ENCODE peak calls at places on chromosome 14, in seven cellular contexts. One of them, this sample, is unnamed.

GRCh38 chr14:67555518-67556090 is 22.5 kb downstream of the PLEKHH1 start:
- DNase-seq in cardiac fibroblast: no peak
- DNase-seq in Right ventricle myocardium superior: no peak
- DNase-seq in H54: no peak
- DNase-seq in DMS53: peak
- DNase-seq in cortex of kidney: no peak
- DNase-seq in fibroblast of lung: no peak
- DNase-seq in this sample: no peak

GRCh38 chr14:45426685-45427282 is 173.8 kb upstream of the MIS18BP1 start:
- DNase-seq in cardiac fibroblast: peak
- DNase-seq in fibroblast of lung: peak
- DNase-seq in DMS53: peak
- DNase-seq in cortex of kidney: no peak
- DNase-seq in Right ventricle myocardium superior: no peak
- DNase-seq in H54: peak
- DNase-seq in this sample: peak

GRCh38 chr14:23321572-23322547 is 603 bp downstream of the PABPN1 start:
- DNase-seq in DMS53: peak
- DNase-seq in cortex of kidney: no peak
- DNase-seq in Right ventricle myocardium superior: peak
- DNase-seq in cardiac fibroblast: peak
- DNase-seq in H54: peak
- DNase-seq in fibroblast of lung: peak
- DNase-seq in this sample: peak

GRCh38 chr14:69480136-69480535 is 4.4 kb upstream of the PLEKHD1 start:
- DNase-seq in H54: no peak
- DNase-seq in DMS53: no peak
- DNase-seq in fibroblast of lung: no peak
- DNase-seq in cardiac fibroblast: no peak
- DNase-seq in cortex of kidney: no peak
- DNase-seq in Right ventricle myocardium superior: no peak
- DNase-seq in this sample: no peak

GRCh38 chr14:95300002-95300696 is 19.6 kb downstream of the CLMN start:
- DNase-seq in H54: no peak
- DNase-seq in cardiac fibroblast: no peak
- DNase-seq in Right ventricle myocardium superior: no peak
- DNase-seq in fibroblast of lung: no peak
- DNase-seq in DMS53: peak
- DNase-seq in cortex of kidney: no peak
- DNase-seq in this sample: no peak

GRCh38 chr14:101215936-101216335 is 312.4 kb upstream of the RTL1 start:
- DNase-seq in Right ventricle myocardium superior: no peak
- DNase-seq in cortex of kidney: no peak
- DNase-seq in DMS53: no peak
- DNase-seq in fibroblast of lung: no peak
- DNase-seq in H54: no peak
- DNase-seq in cardiac fibroblast: no peak
- DNase-seq in this sample: no peak

GRCh38 chr14:32400480-32400879 is 71.4 kb downstream of the AKAP6 start:
- DNase-seq in cardiac fibroblast: no peak
- DNase-seq in cortex of kidney: no peak
- DNase-seq in DMS53: no peak
- DNase-seq in Right ventricle myocardium superior: no peak
- DNase-seq in H54: no peak
- DNase-seq in fibroblast of lung: no peak
- DNase-seq in this sample: peak

GRCh38 chr14:51180577-51180976 is 59.5 kb upstream of the TMX1 start:
- DNase-seq in Right ventricle myocardium superior: no peak
- DNase-seq in H54: no peak
- DNase-seq in fibroblast of lung: no peak
- DNase-seq in cortex of kidney: no peak
- DNase-seq in cardiac fibroblast: no peak
- DNase-seq in DMS53: no peak
- DNase-seq in this sample: no peak

GRCh38 chr14:77087631-77088030 is 10.4 kb upstream of the CIPC start:
- DNase-seq in H54: no peak
- DNase-seq in Right ventricle myocardium superior: no peak
- DNase-seq in DMS53: no peak
- DNase-seq in fibroblast of lung: no peak
- DNase-seq in cortex of kidney: no peak
- DNase-seq in cardiac fibroblast: no peak
- DNase-seq in this sample: no peak

GRCh38 chr14:53306926-53307325 is 153.8 kb upstream of the DDHD1 start:
- DNase-seq in DMS53: no peak
- DNase-seq in cortex of kidney: no peak
- DNase-seq in cardiac fibroblast: no peak
- DNase-seq in H54: peak
- DNase-seq in Right ventricle myocardium superior: no peak
- DNase-seq in fibroblast of lung: peak
- DNase-seq in this sample: peak

GRCh38 chr14:58637040-58637390 is 747 bp upstream of the DACT1 start:
- DNase-seq in H54: no peak
- DNase-seq in fibroblast of lung: peak
- DNase-seq in DMS53: peak
- DNase-seq in cortex of kidney: no peak
- DNase-seq in Right ventricle myocardium superior: peak
- DNase-seq in cardiac fibroblast: peak
- DNase-seq in this sample: peak

GRCh38 chr14:94560782-94561655 is at the start of gene SERPINA4:
- DNase-seq in Right ventricle myocardium superior: no peak
- DNase-seq in DMS53: no peak
- DNase-seq in fibroblast of lung: no peak
- DNase-seq in cortex of kidney: no peak
- DNase-seq in H54: no peak
- DNase-seq in cardiac fibroblast: no peak
- DNase-seq in this sample: no peak

GRCh38 chr14:44935155-44935554 is 26.6 kb downstream of the KLHL28 start:
- DNase-seq in cardiac fibroblast: no peak
- DNase-seq in Right ventricle myocardium superior: no peak
- DNase-seq in H54: no peak
- DNase-seq in cortex of kidney: no peak
- DNase-seq in DMS53: no peak
- DNase-seq in fibroblast of lung: no peak
- DNase-seq in this sample: no peak

GRCh38 chr14:90820958-90821357 is 4.7 kb upstream of the TTC7B start:
- DNase-seq in cardiac fibroblast: peak
- DNase-seq in DMS53: peak
- DNase-seq in cortex of kidney: no peak
- DNase-seq in H54: peak
- DNase-seq in fibroblast of lung: no peak
- DNase-seq in Right ventricle myocardium superior: no peak
- DNase-seq in this sample: no peak

GRCh38 chr14:22002860-22003284 is 329.3 kb upstream of the OR4E1 start:
- DNase-seq in cardiac fibroblast: no peak
- DNase-seq in H54: no peak
- DNase-seq in DMS53: peak
- DNase-seq in cortex of kidney: no peak
- DNase-seq in fibroblast of lung: no peak
- DNase-seq in Right ventricle myocardium superior: no peak
- DNase-seq in this sample: no peak

GRCh38 chr14:87824261-87824660 is 168.7 kb downstream of the GALC start:
- DNase-seq in H54: no peak
- DNase-seq in fibroblast of lung: no peak
- DNase-seq in cardiac fibroblast: no peak
- DNase-seq in DMS53: no peak
- DNase-seq in cortex of kidney: no peak
- DNase-seq in Right ventricle myocardium superior: no peak
- DNase-seq in this sample: peak

GRCh38 chr14:94770815-94771190 is 890 bp upstream of the GSC start:
- DNase-seq in DMS53: no peak
- DNase-seq in H54: no peak
- DNase-seq in fibroblast of lung: no peak
- DNase-seq in cortex of kidney: no peak
- DNase-seq in Right ventricle myocardium superior: no peak
- DNase-seq in cardiac fibroblast: no peak
- DNase-seq in this sample: no peak

GRCh38 chr14:101707863-101708620 is 53.5 kb upstream of the PPP2R5C start:
- DNase-seq in H54: no peak
- DNase-seq in cortex of kidney: no peak
- DNase-seq in DMS53: no peak
- DNase-seq in Right ventricle myocardium superior: no peak
- DNase-seq in fibroblast of lung: no peak
- DNase-seq in cardiac fibroblast: no peak
- DNase-seq in this sample: no peak

GRCh38 chr14:101544550-101544949 is 16.7 kb upstream of the DIO3 start:
- DNase-seq in fibroblast of lung: no peak
- DNase-seq in DMS53: no peak
- DNase-seq in H54: no peak
- DNase-seq in cardiac fibroblast: no peak
- DNase-seq in cortex of kidney: no peak
- DNase-seq in Right ventricle myocardium superior: no peak
- DNase-seq in this sample: no peak

GRCh38 chr14:55500708-55501107 is 60.3 kb upstream of the TBPL2 start:
- DNase-seq in cardiac fibroblast: no peak
- DNase-seq in cortex of kidney: no peak
- DNase-seq in DMS53: no peak
- DNase-seq in fibroblast of lung: no peak
- DNase-seq in Right ventricle myocardium superior: no peak
- DNase-seq in H54: no peak
- DNase-seq in this sample: no peak

GRCh38 chr14:58752782-58753181 is 115.0 kb downstream of the DACT1 start:
- DNase-seq in Right ventricle myocardium superior: peak
- DNase-seq in cardiac fibroblast: peak
- DNase-seq in H54: no peak
- DNase-seq in cortex of kidney: no peak
- DNase-seq in DMS53: peak
- DNase-seq in fibroblast of lung: peak
- DNase-seq in this sample: no peak

GRCh38 chr14:22099942-22100763 is 426.5 kb upstream of the OR4E1 start:
- DNase-seq in fibroblast of lung: peak
- DNase-seq in cardiac fibroblast: peak
- DNase-seq in DMS53: peak
- DNase-seq in Right ventricle myocardium superior: peak
- DNase-seq in H54: peak
- DNase-seq in cortex of kidney: no peak
- DNase-seq in this sample: peak

GRCh38 chr14:70792939-70793338 is 16.4 kb downstream of the MAP3K9 start:
- DNase-seq in cortex of kidney: no peak
- DNase-seq in fibroblast of lung: no peak
- DNase-seq in DMS53: no peak
- DNase-seq in cardiac fibroblast: no peak
- DNase-seq in Right ventricle myocardium superior: no peak
- DNase-seq in H54: no peak
- DNase-seq in this sample: no peak

GRCh38 chr14:55255979-55256378 is 15.2 kb upstream of the FBXO34 start:
- DNase-seq in Right ventricle myocardium superior: no peak
- DNase-seq in H54: no peak
- DNase-seq in fibroblast of lung: no peak
- DNase-seq in cortex of kidney: no peak
- DNase-seq in DMS53: peak
- DNase-seq in cardiac fibroblast: no peak
- DNase-seq in this sample: no peak

GRCh38 chr14:64685364-64686130 is 18.7 kb upstream of the PLEKHG3 start:
- DNase-seq in cardiac fibroblast: no peak
- DNase-seq in H54: no peak
- DNase-seq in Right ventricle myocardium superior: no peak
- DNase-seq in cortex of kidney: no peak
- DNase-seq in fibroblast of lung: no peak
- DNase-seq in DMS53: no peak
- DNase-seq in this sample: no peak

GRCh38 chr14:72975776-72976175 is 49.5 kb downstream of the DCAF4 start:
- DNase-seq in cortex of kidney: no peak
- DNase-seq in Right ventricle myocardium superior: no peak
- DNase-seq in cardiac fibroblast: no peak
- DNase-seq in fibroblast of lung: no peak
- DNase-seq in DMS53: peak
- DNase-seq in H54: no peak
- DNase-seq in this sample: no peak

GRCh38 chr14:69281450-69282169 is 21.7 kb downstream of the GALNT16 start:
- DNase-seq in Right ventricle myocardium superior: peak
- DNase-seq in H54: no peak
- DNase-seq in fibroblast of lung: no peak
- DNase-seq in cortex of kidney: no peak
- DNase-seq in cardiac fibroblast: no peak
- DNase-seq in DMS53: peak
- DNase-seq in this sample: no peak

GRCh38 chr14:103146141-103146709 is 23.0 kb downstream of the TNFAIP2 start:
- DNase-seq in fibroblast of lung: no peak
- DNase-seq in H54: no peak
- DNase-seq in cardiac fibroblast: no peak
- DNase-seq in cortex of kidney: no peak
- DNase-seq in Right ventricle myocardium superior: no peak
- DNase-seq in DMS53: no peak
- DNase-seq in this sample: no peak

GRCh38 chr14:71932229-71932951 is at the start of gene RGS6:
- DNase-seq in fibroblast of lung: no peak
- DNase-seq in cardiac fibroblast: peak
- DNase-seq in DMS53: peak
- DNase-seq in Right ventricle myocardium superior: peak
- DNase-seq in H54: no peak
- DNase-seq in cortex of kidney: no peak
- DNase-seq in this sample: peak

GRCh38 chr14:31505411-31505810 is 17.6 kb upstream of the GPR33 start:
- DNase-seq in cardiac fibroblast: peak
- DNase-seq in Right ventricle myocardium superior: no peak
- DNase-seq in fibroblast of lung: peak
- DNase-seq in DMS53: no peak
- DNase-seq in cortex of kidney: no peak
- DNase-seq in H54: no peak
- DNase-seq in this sample: peak

GRCh38 chr14:73524493-73524892 is 12.4 kb upstream of the ACOT1 start:
- DNase-seq in Right ventricle myocardium superior: no peak
- DNase-seq in cardiac fibroblast: no peak
- DNase-seq in fibroblast of lung: no peak
- DNase-seq in H54: no peak
- DNase-seq in DMS53: no peak
- DNase-seq in cortex of kidney: no peak
- DNase-seq in this sample: no peak

GRCh38 chr14:20415723-20416622 is 2.7 kb upstream of the TEP1 start:
- DNase-seq in cardiac fibroblast: peak
- DNase-seq in H54: no peak
- DNase-seq in fibroblast of lung: peak
- DNase-seq in Right ventricle myocardium superior: no peak
- DNase-seq in cortex of kidney: no peak
- DNase-seq in DMS53: peak
- DNase-seq in this sample: peak

GRCh38 chr14:21308479-21309237 is 28.8 kb downstream of the RPGRIP1 start:
- DNase-seq in cortex of kidney: no peak
- DNase-seq in fibroblast of lung: peak
- DNase-seq in cardiac fibroblast: peak
- DNase-seq in H54: no peak
- DNase-seq in DMS53: peak
- DNase-seq in Right ventricle myocardium superior: peak
- DNase-seq in this sample: no peak

GRCh38 chr14:24314377-24315193 is 3.3 kb downstream of the LTB4R start:
- DNase-seq in cardiac fibroblast: no peak
- DNase-seq in fibroblast of lung: no peak
- DNase-seq in cortex of kidney: no peak
- DNase-seq in H54: no peak
- DNase-seq in DMS53: no peak
- DNase-seq in Right ventricle myocardium superior: no peak
- DNase-seq in this sample: no peak

GRCh38 chr14:86420131-86420530 is 890.2 kb downstream of the FLRT2 start:
- DNase-seq in DMS53: no peak
- DNase-seq in Right ventricle myocardium superior: no peak
- DNase-seq in H54: no peak
- DNase-seq in fibroblast of lung: no peak
- DNase-seq in cardiac fibroblast: no peak
- DNase-seq in cortex of kidney: no peak
- DNase-seq in this sample: no peak

GRCh38 chr14:97948841-97949240 is 1151.7 kb downstream of the VRK1 start:
- DNase-seq in cortex of kidney: no peak
- DNase-seq in DMS53: no peak
- DNase-seq in Right ventricle myocardium superior: no peak
- DNase-seq in fibroblast of lung: no peak
- DNase-seq in cardiac fibroblast: no peak
- DNase-seq in H54: no peak
- DNase-seq in this sample: no peak

GRCh38 chr14:68513838-68514610 is 278.8 kb downstream of the ZFP36L1 start:
- DNase-seq in cardiac fibroblast: no peak
- DNase-seq in cortex of kidney: no peak
- DNase-seq in fibroblast of lung: no peak
- DNase-seq in Right ventricle myocardium superior: no peak
- DNase-seq in DMS53: no peak
- DNase-seq in H54: no peak
- DNase-seq in this sample: no peak

This sample was measured in GM03348.